ENCODE peak calls at places on chromosomes 5 and 9, in seven cellular contexts. G, Q, U, X, C, B and A are unnamed samples.
A peak's percentile ranks its signal among the peaks of the same experiment; 100 is the strongest.

GRCh38 chr5:74140409-74140808 is 500.1 kb downstream of the ENC1 start:
- DNase-seq in Q (no peak), X (no peak), C (no peak), G (no peak), U (no peak), B (no peak), A (no peak)

GRCh38 chr5:88833371-88834107 is 49.4 kb downstream of the MEF2C start:
- DNase-seq in B (peak; percentile 63), G (no peak), C (peak; percentile 61), Q (no peak), X (no peak), U (peak; percentile 74), A (no peak)

GRCh38 chr5:56973473-56973872 is 21.6 kb upstream of the MIER3 start:
- DNase-seq in C (no peak), G (no peak), Q (no peak), B (no peak), U (no peak), X (no peak), A (no peak)

GRCh38 chr9:107738789-107739188 is 249.2 kb upstream of the KLF4 start:
- DNase-seq in C (no peak), Q (no peak), B (peak; percentile 29), U (no peak), X (no peak), G (no peak), A (no peak)

GRCh38 chr5:142119051-142119625 is 10.6 kb downstream of the NDFIP1 start:
- DNase-seq in B (no peak), X (no peak), U (no peak), Q (no peak), G (no peak), C (no peak), A (no peak)

GRCh38 chr9:113564804-113565237 is 101.3 kb downstream of the RGS3 start:
- DNase-seq in G (peak; percentile 74), U (no peak), C (peak; percentile 85), B (no peak), Q (peak; percentile 68), X (peak; percentile 74), A (no peak)

GRCh38 chr9:95463145-95464060 is 53.4 kb downstream of the PTCH1 start:
- DNase-seq in U (no peak), G (no peak), B (no peak), X (no peak), C (no peak), Q (no peak), A (no peak)

GRCh38 chr5:103133231-103133630 is 13.1 kb downstream of the PPIP5K2 start:
- DNase-seq in B (no peak), G (no peak), Q (no peak), C (no peak), X (no peak), U (no peak), A (no peak)

GRCh38 chr9:112489876-112490661 is 3.4 kb downstream of the KIAA1958 start:
- DNase-seq in C (no peak), Q (no peak), G (no peak), U (no peak), X (no peak), B (no peak), A (no peak)

GRCh38 chr9:12884736-12885395 is 110.0 kb downstream of the LURAP1L start:
- DNase-seq in G (no peak), U (no peak), B (no peak), X (no peak), C (no peak), Q (no peak), A (no peak)

GRCh38 chr9:2745560-2746380 is 28.5 kb downstream of the KCNV2 start:
- DNase-seq in C (no peak), U (no peak), X (no peak), B (no peak), Q (no peak), G (no peak), A (no peak)

GRCh38 chr5:157026789-157027424 is 32.0 kb downstream of the HAVCR1 start:
- DNase-seq in C (no peak), Q (peak; percentile 52), G (no peak), U (no peak), X (no peak), B (no peak), A (no peak)

GRCh38 chr5:141672071-141672855 is 9.8 kb downstream of the ARAP3 start:
- DNase-seq in U (no peak), C (no peak), Q (no peak), B (no peak), G (no peak), X (no peak), A (no peak)

GRCh38 chr9:109313351-109313750 is 7.5 kb downstream of the EPB41L4B start:
- DNase-seq in U (no peak), B (no peak), G (no peak), Q (no peak), C (no peak), X (no peak), A (no peak)

GRCh38 chr9:131125288-131126058 is at the start of gene NUP214:
- DNase-seq in X (peak; percentile 99), G (peak; percentile 100), B (peak; percentile 98), Q (peak; percentile 100), U (peak; percentile 99), C (peak; percentile 99), A (peak; percentile 93)
- TF ChIP-seq POLR2A in X (peak; percentile 75), G (no peak), B (peak; percentile 86), Q (peak; percentile 96), U (peak; percentile 77), C (no peak), A (peak; percentile 91)

DNA sequence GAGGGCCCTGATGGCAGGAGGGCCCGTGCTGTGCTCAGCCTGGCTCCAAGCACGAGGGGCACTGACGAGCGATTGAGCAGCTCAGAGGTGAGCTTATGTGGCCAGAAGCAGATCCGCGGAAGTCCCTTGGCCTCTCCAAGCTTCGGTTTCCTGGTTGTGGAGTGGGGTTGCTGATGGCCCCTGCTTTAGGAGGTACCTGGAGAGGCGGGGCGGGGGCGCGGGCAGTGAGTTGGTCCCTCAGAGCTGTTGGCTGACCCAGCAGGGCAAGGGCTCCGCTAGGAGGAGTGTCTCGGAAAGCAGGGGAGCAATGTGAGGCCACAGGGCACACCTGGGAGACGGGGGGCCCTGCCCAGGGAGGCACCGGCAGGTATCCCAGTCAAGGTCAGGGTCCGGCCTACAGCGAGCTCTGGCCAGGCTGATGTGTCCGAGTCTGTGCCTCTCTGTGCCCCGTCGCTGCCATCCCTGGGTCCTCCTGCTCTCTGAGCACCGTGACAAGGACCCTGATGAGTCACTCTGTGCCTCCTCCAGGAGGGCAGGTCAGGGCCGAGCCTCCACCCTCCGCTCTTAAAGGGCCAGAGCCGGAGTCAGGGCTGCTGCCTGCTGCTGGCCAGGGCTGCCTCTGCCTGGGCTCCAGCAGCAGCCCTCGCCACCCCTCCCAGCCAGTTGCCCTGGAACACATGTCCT is 14.8 kb downstream of the NCS1 start:
- DNase-seq in G (peak; percentile 56), U (peak; percentile 89), C (peak; percentile 59), Q (peak; percentile 75), B (peak; percentile 77), X (no peak), A (no peak)
- TF ChIP-seq POLR2A in G (no peak), U (no peak), C (no peak), Q (no peak), B (peak; percentile 52), X (no peak), A (no peak)

GRCh38 chr5:67606586-67606947 is 410.0 kb upstream of the CD180 start:
- DNase-seq in G (no peak), X (no peak), C (no peak), B (no peak), U (no peak), Q (no peak), A (no peak)

GRCh38 chr5:67607958-67608357 is 411.4 kb upstream of the CD180 start:
- DNase-seq in C (no peak), X (no peak), U (no peak), Q (no peak), G (no peak), B (no peak), A (no peak)

GRCh38 chr5:67610191-67610912 is 413.8 kb upstream of the CD180 start:
- DNase-seq in G (no peak), Q (no peak), U (no peak), C (no peak), B (no peak), X (no peak), A (no peak)

DNA sequence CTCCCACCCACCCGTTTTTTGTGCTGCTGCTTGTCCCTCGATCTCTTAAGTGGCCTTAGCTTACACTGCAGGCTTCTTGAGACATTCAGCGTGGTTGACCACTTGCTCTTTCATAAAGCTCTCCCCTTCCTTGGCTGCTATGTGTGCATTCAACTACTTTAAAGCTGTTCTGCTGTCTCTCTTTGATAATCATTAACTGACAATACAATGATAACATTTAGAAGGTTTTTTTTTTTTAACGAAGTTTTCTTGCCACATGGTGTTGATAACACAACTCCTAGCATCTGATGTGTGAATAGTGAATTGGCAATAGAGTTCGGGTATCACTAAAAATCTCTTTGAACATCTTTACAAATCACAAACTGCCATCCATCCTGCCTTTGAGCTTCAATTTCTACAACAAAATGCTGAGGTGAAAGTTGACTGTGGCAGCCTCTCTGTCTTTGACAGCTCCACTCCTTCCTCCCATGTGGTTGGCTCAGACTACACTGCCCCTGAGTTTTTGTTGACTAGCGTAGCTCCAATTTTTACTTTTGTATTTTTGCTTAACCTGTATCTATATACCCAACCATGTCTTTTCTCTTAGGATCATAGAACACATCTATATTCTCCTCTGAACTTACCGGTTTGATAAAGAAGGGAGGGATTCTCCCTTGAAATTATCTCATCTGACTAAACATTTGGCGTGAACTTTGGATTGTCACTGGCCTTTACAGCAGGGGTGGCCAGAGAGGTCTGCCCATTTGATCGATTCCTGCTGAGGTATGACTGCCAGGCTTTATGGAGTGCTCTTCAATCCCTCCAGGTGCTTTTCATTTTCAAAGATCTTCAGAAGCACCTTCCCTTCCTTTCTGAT is 409.4 kb upstream of the CD180 start:
- DNase-seq in U (no peak), Q (no peak), G (no peak), X (no peak), B (no peak), C (no peak), A (no peak)
- TF ChIP-seq POLR2A in U (no peak), Q (no peak), G (no peak), X (no peak), B (no peak), C (no peak), A (no peak)

GRCh38 chr5:78586251-78586650 is 62.3 kb downstream of the LHFPL2 start:
- DNase-seq in G (no peak), X (no peak), B (no peak), C (peak; percentile 54), U (peak; percentile 57), Q (no peak), A (no peak)
- TF ChIP-seq POLR2A in G (no peak), X (no peak), B (no peak), C (no peak), U (no peak), Q (no peak), A (no peak)

GRCh38 chr5:143205879-143206193 is 197.7 kb downstream of the NR3C1 start:
- DNase-seq in C (no peak), U (no peak), B (no peak), Q (no peak), X (no peak), G (no peak), A (no peak)
- TF ChIP-seq POLR2A in C (no peak), U (no peak), B (no peak), Q (no peak), X (no peak), G (no peak), A (no peak)